ENCODE peak calls at places on chromosomes 4 and X, in five cellular contexts. R, C, Q, K and X are unnamed samples.

GRCh38 chr4:101349346-101350064 is 2.2 kb upstream of the PPP3CA start:
- DNase-seq in R (peak), K (peak), Q (peak), C (peak), X (no peak)

GRCh38 chr4:44145868-44146267 is 302.7 kb downstream of the KCTD8 start:
- DNase-seq in K (no peak), Q (peak), R (no peak), C (peak), X (no peak)

GRCh38 chr4:4558881-4559280 is 17.0 kb upstream of the STX18 start:
- DNase-seq in R (no peak), Q (no peak), C (no peak), K (no peak), X (no peak)

GRCh38 chr4:154160925-154161324 is 330.7 kb downstream of the DCHS2 start:
- DNase-seq in Q (no peak), K (no peak), R (no peak), C (no peak), X (no peak)

GRCh38 chrX:123859409-123859827 is 435 bp upstream of the XIAP start:
- DNase-seq in R (peak), C (no peak), Q (peak), K (no peak), X (no peak)

GRCh38 chr4:110197421-110198398 is 705 bp downstream of the ELOVL6 start:
- DNase-seq in K (no peak), C (peak), R (peak), Q (peak), X (no peak)

GRCh38 chrX:110420771-110421498 is 62.3 kb downstream of the RTL9 start:
- DNase-seq in K (no peak), Q (peak), C (no peak), R (no peak), X (no peak)

GRCh38 chr4:94758141-94758699 is 465 bp downstream of the BMPR1B start:
- DNase-seq in C (no peak), K (no peak), Q (peak), R (no peak), X (no peak)

GRCh38 chrX:2536974-2537373 is 36.2 kb upstream of the DHRSX start:
- DNase-seq in C (no peak), R (peak), K (no peak), Q (no peak), X (no peak)

GRCh38 chrX:23844502-23845138 is 61.6 kb downstream of the SAT1 start:
- DNase-seq in C (peak), R (no peak), Q (no peak), K (no peak), X (no peak)

GRCh38 chrX:123172874-123173273 is 11.2 kb upstream of the GRIA3 start:
- DNase-seq in Q (no peak), R (no peak), C (no peak), K (no peak), X (no peak)

GRCh38 chrX:43940811-43941210 is 32.4 kb downstream of the NDP start:
- DNase-seq in Q (peak), C (peak), R (no peak), K (no peak), X (peak)

GRCh38 chr4:48027653-48028052 is 11.1 kb downstream of the NIPAL1 start:
- DNase-seq in C (no peak), Q (no peak), R (no peak), K (no peak), X (no peak)

GRCh38 chr4:100061835-100062234 is 111.8 kb upstream of the H2AZ1 start:
- DNase-seq in K (no peak), Q (peak), R (no peak), C (peak), X (no peak)

GRCh38 chrX:13622565-13622964 is 30.4 kb upstream of the TCEANC start:
- DNase-seq in Q (no peak), R (no peak), C (peak), K (no peak), X (no peak)

GRCh38 chrX:112844250-112844649 is 3.6 kb upstream of the AMOT start:
- DNase-seq in R (no peak), K (no peak), Q (peak), C (no peak), X (no peak)

GRCh38 chr4:61068745-61069144 is 131.4 kb upstream of the ADGRL3 start:
- DNase-seq in R (peak), C (peak), K (no peak), Q (peak), X (peak)

GRCh38 chr4:92163348-92163747 is 140.4 kb upstream of the GRID2 start:
- DNase-seq in C (peak), R (no peak), Q (peak), K (no peak), X (no peak)

GRCh38 chr4:170736710-170737109 is 647.0 kb upstream of the AADAT start:
- DNase-seq in K (no peak), R (no peak), Q (peak), C (no peak), X (peak)

GRCh38 chr4:3423406-3423805 is 18.4 kb upstream of the HGFAC start:
- DNase-seq in R (no peak), C (no peak), Q (no peak), K (no peak), X (no peak)

GRCh38 chrX:153673398-153674218 is at the start of gene PNCK:
- DNase-seq in K (no peak), Q (no peak), R (no peak), C (no peak), X (no peak)

GRCh38 chr4:52713456-52713937 is 37.7 kb downstream of the ERVMER34-1 start:
- DNase-seq in K (no peak), R (no peak), Q (peak), C (no peak), X (no peak)

GRCh38 chr4:576991-577498 is 950 bp upstream of the TMEM271 start:
- DNase-seq in R (no peak), K (no peak), Q (no peak), C (no peak), X (no peak)

GRCh38 chrX:148049441-148049840 is 68.3 kb downstream of the FMR1NB start:
- DNase-seq in C (peak), R (no peak), K (no peak), Q (peak), X (peak)

GRCh38 chr4:25361253-25361652 is 15.8 kb upstream of the ANAPC4 start:
- DNase-seq in Q (no peak), C (no peak), K (no peak), R (no peak), X (no peak)

GRCh38 chrX:85223359-85223758 is 20.2 kb downstream of the SATL1 start:
- DNase-seq in Q (no peak), K (no peak), R (no peak), C (no peak), X (no peak)

GRCh38 chr4:176902710-176903323 is 110.1 kb upstream of the VEGFC start:
- DNase-seq in C (peak), Q (peak), K (no peak), R (no peak), X (peak)

GRCh38 chr4:74794341-74794801 is at the start of gene BTC:
- DNase-seq in C (peak), R (peak), K (peak), Q (peak), X (no peak)

GRCh38 chrX:17738002-17738713 is 865 bp downstream of the SCML1 start:
- DNase-seq in R (peak), K (peak), Q (peak), C (no peak), X (no peak)

GRCh38 chrX:67673741-67674274 is 130.0 kb downstream of the AR start:
- DNase-seq in Q (no peak), K (no peak), C (peak), R (no peak), X (no peak)

GRCh38 chr4:81314897-81315470 is 100.0 kb upstream of the PRKG2 start:
- DNase-seq in Q (peak), K (no peak), R (no peak), C (peak), X (no peak)

GRCh38 chr4:128682942-128683666 is 126.4 kb upstream of the JADE1 start:
- DNase-seq in C (no peak), Q (no peak), R (no peak), K (no peak), X (no peak)

GRCh38 chr4:13599159-13599558 is 28.4 kb downstream of the BOD1L1 start:
- DNase-seq in C (no peak), R (no peak), Q (no peak), K (no peak), X (no peak)

GRCh38 chr4:8147231-8147970 is 11.2 kb downstream of the ABLIM2 start:
- DNase-seq in K (no peak), Q (no peak), R (no peak), C (no peak), X (no peak)

GRCh38 chr4:145132521-145133098 is 34.5 kb downstream of the ABCE1 start:
- DNase-seq in Q (no peak), K (no peak), C (peak), R (no peak), X (peak)

GRCh38 chr4:80694178-80694577 is 336.3 kb upstream of the BMP3 start:
- DNase-seq in C (no peak), Q (peak), K (no peak), R (no peak), X (peak)

GRCh38 chr4:185774815-185775684 is 36.9 kb downstream of the SORBS2 start:
- DNase-seq in R (no peak), Q (peak), C (peak), K (no peak), X (peak)

GRCh38 chr4:159764343-159764952 is 661.6 kb downstream of the RAPGEF2 start:
- DNase-seq in R (no peak), K (no peak), Q (peak), C (peak), X (peak)

GRCh38 chr4:140943486-140943885 is 187.3 kb upstream of the TBC1D9 start:
- DNase-seq in K (no peak), C (peak), Q (no peak), R (no peak), X (peak)

DNA sequence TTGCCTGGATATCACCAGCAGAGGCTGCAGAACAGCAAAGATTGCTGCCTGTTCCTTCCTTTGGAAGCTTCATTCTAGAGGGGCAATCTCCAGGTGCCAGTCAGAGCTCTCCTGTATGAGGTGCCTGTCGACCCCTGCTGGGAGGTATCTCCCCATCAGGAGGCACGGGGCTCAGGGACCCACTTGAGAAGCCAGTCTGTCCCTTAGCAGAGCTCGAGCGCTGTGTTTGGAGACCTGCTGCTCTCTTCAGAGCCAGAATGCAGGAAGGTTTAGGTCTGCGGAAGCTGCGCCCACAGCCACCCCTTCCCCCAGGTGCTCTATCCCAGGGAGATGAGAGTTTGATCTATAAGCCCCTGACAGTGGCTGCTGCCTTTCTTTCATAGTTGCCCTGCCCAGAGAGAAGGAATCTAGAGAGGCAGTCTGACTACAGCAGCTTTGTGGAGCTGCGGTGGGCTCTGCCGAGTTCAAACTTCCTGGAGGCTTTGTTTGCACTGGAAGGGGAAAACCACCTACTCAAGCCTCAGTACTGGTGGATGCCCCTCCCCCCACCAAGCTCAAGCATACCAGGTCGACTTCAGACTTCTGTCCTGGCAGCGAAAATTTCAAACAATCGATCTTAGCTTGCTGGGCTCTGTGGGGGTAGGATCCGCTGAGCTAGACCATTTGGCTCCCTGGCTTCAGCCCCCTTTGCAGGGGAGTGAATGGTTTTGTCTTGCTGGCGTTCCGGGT is 57.9 kb downstream of the DKK2 start:
- DNase-seq in C (no peak), R (no peak), K (no peak), Q (no peak), X (no peak)
- H3K4me3 ChIP-seq in C (no peak), R (no peak), K (no peak), Q (no peak), X (no peak)

GRCh38 chrX:143580266-143580665 is 55.6 kb downstream of the SLITRK4 start:
- DNase-seq in Q (peak), K (no peak), C (peak), R (no peak), X (no peak)
- TF ChIP-seq CTCF in Q (no peak), K (no peak), C (no peak), R (no peak), X (no peak)

GRCh38 chrX:784829-785228 is 154.2 kb downstream of the SHOX start:
- DNase-seq in C (no peak), Q (no peak), R (no peak), K (no peak), X (no peak)
- H3K4me3 ChIP-seq in C (no peak), Q (no peak), R (no peak), K (no peak), X (no peak)

DNA sequence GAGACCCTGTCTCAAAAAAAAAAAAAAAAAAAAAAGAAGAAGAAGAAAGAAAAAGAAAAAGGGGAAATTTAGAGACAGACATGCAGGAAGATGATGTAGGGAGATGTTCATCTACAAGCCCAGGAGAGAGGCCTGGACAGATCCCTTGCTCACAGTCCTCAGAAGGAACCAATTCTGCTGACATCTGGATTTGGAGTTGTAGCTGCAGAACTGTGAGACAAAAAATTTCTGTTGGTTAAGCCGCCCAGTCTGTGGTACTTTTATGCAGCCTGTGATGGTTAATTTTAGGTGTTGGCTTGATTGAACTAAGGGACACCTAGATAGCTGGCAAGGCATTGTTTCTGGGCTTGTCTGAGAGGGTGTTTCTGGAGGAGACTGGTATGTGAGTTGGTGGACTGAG is 10.1 kb upstream of the STIM2 start:
- DNase-seq in R (no peak), Q (no peak), C (no peak), K (no peak), X (no peak)
- TF ChIP-seq CTCF in R (no peak), Q (no peak), C (no peak), K (no peak), X (no peak)

DNA sequence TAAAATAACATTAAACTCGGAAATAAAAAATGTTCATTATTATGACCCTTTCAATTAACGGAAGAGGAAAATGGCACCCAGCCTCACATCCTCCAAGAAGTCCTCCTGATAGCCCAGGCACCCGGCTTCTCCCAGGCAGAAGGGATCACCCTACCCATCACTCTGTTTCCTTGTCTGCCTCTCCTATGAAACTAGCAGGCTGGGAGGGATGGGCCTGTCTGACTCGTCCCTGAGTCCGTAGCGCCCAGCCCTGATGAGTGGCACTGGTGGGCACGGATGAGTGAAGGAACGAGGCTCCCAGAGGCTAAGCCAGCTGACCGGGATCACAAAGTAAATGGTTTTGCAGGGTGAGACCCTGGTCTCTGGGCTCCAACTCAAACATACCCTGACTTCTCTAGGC is 28.6 kb upstream of the KIAA0232 start:
- DNase-seq in Q (no peak), K (no peak), C (no peak), R (no peak), X (no peak)
- H3K4me3 ChIP-seq in Q (no peak), K (no peak), C (no peak), R (no peak), X (no peak)

GRCh38 chr4:89482248-89482647 is 174.6 kb upstream of the GPRIN3 start:
- DNase-seq in Q (peak), R (no peak), C (peak), K (no peak), X (no peak)
- TF ChIP-seq CTCF in Q (peak), R (no peak), C (peak), K (no peak), X (peak)